ENCODE peak calls at places on chromosomes 1 and 21, in seven cellular contexts. B is adipocyte; A is fibroblast of lung; P is CD8-positive, alpha-beta memory T cell; W is CD8-positive, alpha-beta T cell; J is ovary; F is heart right ventricle. C is an unnamed sample.

GRCh38 chr1:39659538-39659937 is 12.4 kb downstream of the NT5C1A start:
- DNase-seq in B (no peak), A (no peak), P (no peak), W (no peak), J (no peak), F (no peak), C (no peak)

GRCh38 chr1:194629011-194629410 is 1442.6 kb upstream of the B3GALT2 start:
- DNase-seq in B (no peak), A (no peak), P (no peak), W (no peak), J (no peak), F (no peak), C (no peak)

GRCh38 chr1:204110894-204111633 is 38.1 kb downstream of the SOX13 start:
- DNase-seq in B (no peak), A (no peak), P (no peak), W (no peak), J (no peak), F (no peak), C (peak; percentile 78)

GRCh38 chr1:66642992-66643391 is 109.0 kb downstream of the SGIP1 start:
- DNase-seq in B (no peak), A (no peak), P (no peak), W (no peak), J (no peak), F (no peak), C (no peak)

GRCh38 chr1:21576031-21576797 is 67.0 kb downstream of the ALPL start:
- DNase-seq in B (no peak), A (no peak), P (no peak), W (peak; percentile 6), J (no peak), F (no peak), C (no peak)

GRCh38 chr1:245599413-245600174 is 444.8 kb downstream of the KIF26B start:
- DNase-seq in B (peak; percentile 99), A (peak; percentile 99), P (no peak), W (no peak), J (no peak), F (no peak), C (no peak)

GRCh38 chr1:26327956-26328362 is 10.2 kb downstream of the CD52 start:
- DNase-seq in B (no peak), A (no peak), P (no peak), W (no peak), J (no peak), F (no peak), C (no peak)

GRCh38 chr1:115466433-115466832 is 128.4 kb upstream of the NGF start:
- DNase-seq in B (no peak), A (no peak), P (no peak), W (no peak), J (no peak), F (no peak), C (no peak)

GRCh38 chr1:37513795-37514349 is 694 bp downstream of the MEAF6 start:
- DNase-seq in B (peak; percentile 55), A (no peak), P (peak; percentile 34), W (peak; percentile 48), J (peak; percentile 38), F (no peak), C (peak; percentile 43)

GRCh38 chr1:201164645-201165044 is 10.4 kb upstream of the TMEM9 start:
- DNase-seq in B (no peak), A (no peak), P (no peak), W (no peak), J (no peak), F (no peak), C (no peak)

GRCh38 chr1:14604414-14604813 is 5.9 kb downstream of the KAZN start:
- DNase-seq in B (no peak), A (no peak), P (no peak), W (no peak), J (no peak), F (no peak), C (no peak)

GRCh38 chr1:200641175-200641489 is 20.6 kb upstream of the KIF14 start:
- DNase-seq in B (peak; percentile 12), A (peak; percentile 37), P (no peak), W (no peak), J (no peak), F (no peak), C (no peak)

GRCh38 chr1:165288301-165289120 is 68.0 kb downstream of the LMX1A start:
- DNase-seq in B (no peak), A (no peak), P (no peak), W (no peak), J (no peak), F (no peak), C (no peak)

GRCh38 chr1:17045623-17046022 is 8.2 kb downstream of the SDHB start:
- DNase-seq in B (peak; percentile 20), A (no peak), P (no peak), W (no peak), J (no peak), F (no peak), C (no peak)

GRCh38 chr1:30990594-30990993 is 74.9 kb downstream of the PUM1 start:
- DNase-seq in B (peak; percentile 71), A (no peak), P (no peak), W (no peak), J (no peak), F (no peak), C (no peak)

GRCh38 chr1:82124987-82125638 is 324.4 kb downstream of the ADGRL2 start:
- DNase-seq in B (no peak), A (no peak), P (no peak), W (no peak), J (no peak), F (no peak), C (no peak)

GRCh38 chr1:226697151-226697575 is 41.9 kb downstream of the ITPKB start:
- DNase-seq in B (peak; percentile 80), A (peak; percentile 85), P (no peak), W (peak; percentile 49), J (no peak), F (no peak), C (peak; percentile 68)

GRCh38 chr1:220221269-220221668 is 51.0 kb downstream of the RAB3GAP2 start:
- DNase-seq in B (no peak), A (no peak), P (no peak), W (no peak), J (no peak), F (no peak), C (no peak)

GRCh38 chr1:183272390-183272801 is 86.3 kb downstream of the LAMC2 start:
- DNase-seq in B (peak; percentile 75), A (peak; percentile 77), P (no peak), W (no peak), J (no peak), F (no peak), C (peak; percentile 85)

GRCh38 chr1:107776898-107777663 is 187.9 kb downstream of the VAV3 start:
- DNase-seq in B (no peak), A (no peak), P (no peak), W (no peak), J (no peak), F (no peak), C (no peak)

GRCh38 chr1:109152196-109152595 is 38.3 kb downstream of the ELAPOR1 start:
- DNase-seq in B (no peak), A (no peak), P (no peak), W (no peak), J (no peak), F (no peak), C (no peak)

GRCh38 chr1:2255420-2256369 is 27.6 kb downstream of the SKI start:
- DNase-seq in B (peak; percentile 32), A (peak; percentile 71), P (peak; percentile 92), W (peak; percentile 93), J (no peak), F (no peak), C (no peak)

GRCh38 chr21:35850542-35851103 is 209.7 kb downstream of the SETD4 start:
- DNase-seq in B (no peak), A (no peak), P (no peak), W (no peak), J (no peak), F (no peak), C (no peak)

GRCh38 chr21:33111577-33111976 is 41.6 kb downstream of the OLIG1 start:
- DNase-seq in B (no peak), A (no peak), P (no peak), W (no peak), J (no peak), F (no peak), C (no peak)
- H3K4me3 ChIP-seq in B (no peak overlapping the region), A (no peak overlapping the region), P (no peak overlapping the region), W (no peak overlapping the region), J (no peak overlapping the region), F (no peak overlapping the region), C (no peak overlapping the region)

DNA sequence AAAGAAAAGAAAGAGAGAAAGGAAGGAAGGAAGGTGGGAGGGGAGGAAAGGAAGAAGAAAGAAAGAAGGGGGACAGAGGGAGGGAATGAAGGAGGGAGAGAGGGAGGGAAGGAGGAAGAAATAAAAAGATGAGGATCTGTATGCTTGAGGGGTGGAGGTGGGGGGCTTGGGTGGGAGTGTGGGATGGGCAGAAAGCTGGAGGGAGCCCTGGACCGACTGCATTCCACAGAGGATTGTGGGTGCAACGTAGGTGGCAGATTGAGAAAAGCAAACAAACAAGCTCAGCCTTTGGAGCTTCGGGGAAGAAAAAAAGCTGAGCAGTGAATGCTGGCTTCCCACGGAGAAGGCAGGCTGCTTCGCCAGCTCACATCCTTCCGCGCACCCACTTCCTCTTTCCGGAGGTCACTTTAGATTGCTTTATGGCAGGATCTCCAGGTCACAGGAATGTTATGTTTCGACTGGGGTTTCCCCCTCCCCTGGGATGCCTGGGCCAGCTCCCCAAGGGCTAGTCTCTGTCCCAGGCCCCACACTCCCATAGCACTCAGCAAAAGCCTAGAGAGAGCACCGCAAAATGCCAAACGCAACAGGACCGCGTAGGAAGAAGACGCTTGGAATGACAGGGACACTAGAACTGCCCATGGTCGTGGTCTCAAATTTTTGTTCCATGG is 20.7 kb upstream of the LGALS8 start:
- DNase-seq in B (peak; percentile 73), A (peak; percentile 51), P (no peak), W (no peak), J (no peak), F (peak; percentile 33), C (peak; percentile 99)
- H3K4me3 ChIP-seq in B (peak overlapping the region; percentile 69), A (no peak overlapping the region), P (peak overlapping the region; percentile 26), W (no peak overlapping the region), J (peak overlapping the region; percentile 18), F (peak overlapping the region; percentile 10), C (peak overlapping the region; percentile 37)

DNA sequence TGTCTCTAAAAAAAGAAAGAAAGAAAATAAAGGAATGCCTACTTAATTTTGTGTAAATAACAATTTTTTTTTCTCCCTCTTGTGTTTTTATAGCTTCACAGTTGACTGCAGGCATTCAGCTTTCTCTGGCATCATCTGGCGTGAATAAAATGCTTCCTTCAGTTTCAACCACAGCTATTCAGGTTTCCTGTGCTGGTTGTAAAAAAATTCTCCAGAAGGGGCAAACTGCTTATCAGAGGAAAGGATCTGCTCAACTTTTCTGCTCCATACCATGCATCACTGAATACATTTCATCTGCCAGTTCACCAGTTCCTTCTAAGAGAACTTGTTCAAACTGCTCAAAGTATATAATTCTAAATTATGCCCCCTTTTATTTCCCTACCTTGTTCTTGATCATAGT is 18.0 kb downstream of the ZMYM1 start:
- DNase-seq in B (peak; percentile 82), A (no peak), P (no peak), W (no peak), J (no peak), F (no peak), C (no peak)
- H3K4me3 ChIP-seq in B (no peak overlapping the region), A (no peak overlapping the region), P (no peak overlapping the region), W (no peak overlapping the region), J (no peak overlapping the region), F (no peak overlapping the region), C (no peak overlapping the region)

DNA sequence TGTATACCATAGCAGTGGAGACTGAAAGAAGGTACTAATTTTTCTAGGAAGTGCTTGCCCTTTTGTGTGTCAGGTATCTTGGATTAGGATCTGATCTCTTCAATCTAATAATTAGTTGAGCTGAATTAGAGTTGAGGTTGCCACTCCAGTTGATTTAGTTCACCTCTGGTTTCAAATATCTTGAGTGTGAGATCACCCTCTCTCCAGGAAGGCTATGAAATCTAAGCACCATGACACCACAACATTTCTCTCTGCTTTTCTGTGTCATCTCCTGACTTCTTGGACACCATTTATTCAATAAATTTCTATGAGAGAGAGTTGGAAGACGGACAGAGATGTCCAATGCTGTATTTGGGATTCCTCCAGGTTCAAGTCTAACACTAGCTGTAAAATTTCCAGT is 212.8 kb downstream of the DYRK1A start:
- DNase-seq in B (no peak), A (no peak), P (no peak), W (no peak), J (no peak), F (no peak), C (no peak)
- H3K4me3 ChIP-seq in B (no peak overlapping the region), A (no peak overlapping the region), P (no peak overlapping the region), W (no peak overlapping the region), J (no peak overlapping the region), F (no peak overlapping the region), C (no peak overlapping the region)